ENCODE peak calls at places on chromosome 19, in nine cellular contexts. E is stomach, Y is left ventricle myocardium inferior, J is Calu3, U is endothelial cell, O is endothelial cell of umbilical vein, Z is spleen, L is lung, X is tibial artery. G is an unnamed sample.

GRCh38 chr19:16216744-16217670 is 19.3 kb downstream of the AP1M1 start:
- DNase-seq in E (no peak), Y (no peak), J (no peak), U (no peak), O (no peak), Z (peak; percentile 53), L (no peak), X (peak; percentile 51), G (no peak)

GRCh38 chr19:1567116-1567847 is 843 bp downstream of the MEX3D start:
- DNase-seq in E (peak; percentile 45), Y (peak; percentile 47), J (peak; percentile 47), U (peak; percentile 44), O (peak; percentile 33), Z (no peak), L (no peak), X (no peak), G (no peak)

GRCh38 chr19:18423258-18424020 is 4.2 kb downstream of the SSBP4 start:
- DNase-seq in E (no peak), Y (no peak), J (no peak), U (no peak), O (no peak), Z (no peak), L (no peak), X (no peak), G (no peak)

GRCh38 chr19:35882074-35882832 is 13.9 kb downstream of the APLP1 start:
- DNase-seq in E (no peak), Y (no peak), J (peak; percentile 61), U (peak; percentile 57), O (peak; percentile 77), Z (no peak), L (no peak), X (no peak), G (no peak)

GRCh38 chr19:16886305-16886880 is 2.4 kb upstream of the F2RL3 start:
- DNase-seq in E (no peak), Y (peak; percentile 73), J (no peak), U (no peak), O (peak; percentile 81), Z (peak; percentile 86), L (peak; percentile 73), X (no peak), G (peak; percentile 25)

GRCh38 chr19:45919678-45920077 is 5.1 kb upstream of the NANOS2 start:
- DNase-seq in E (no peak), Y (no peak), J (no peak), U (no peak), O (no peak), Z (no peak), L (no peak), X (no peak), G (no peak)

GRCh38 chr19:43735957-43736356 is 18.8 kb downstream of the SMG9 start:
- DNase-seq in E (no peak), Y (no peak), J (no peak), U (no peak), O (no peak), Z (no peak), L (no peak), X (no peak), G (no peak)

GRCh38 chr19:41997121-41997850 is 3.3 kb upstream of the ATP1A3 start:
- DNase-seq in E (peak; percentile 43), Y (peak; percentile 47), J (peak; percentile 77), U (peak; percentile 74), O (no peak), Z (no peak), L (no peak), X (no peak), G (no peak)

GRCh38 chr19:17497149-17497798 is 14.2 kb upstream of the PGLS start:
- DNase-seq in E (no peak), Y (no peak), J (no peak), U (no peak), O (no peak), Z (peak; percentile 75), L (no peak), X (no peak), G (no peak)

GRCh38 chr19:49758292-49758691 is 4.8 kb downstream of the TSKS start:
- DNase-seq in E (no peak), Y (no peak), J (no peak), U (no peak), O (no peak), Z (no peak), L (no peak), X (no peak), G (no peak)

GRCh38 chr19:30898353-30899103 is 450.7 kb downstream of the TSHZ3 start:
- DNase-seq in E (no peak), Y (no peak), J (no peak), U (no peak), O (no peak), Z (no peak), L (no peak), X (no peak), G (no peak)

GRCh38 chr19:35901055-35901644 is 810 bp upstream of the NFKBID start:
- DNase-seq in E (no peak), Y (no peak), J (no peak), U (no peak), O (no peak), Z (peak; percentile 81), L (no peak), X (no peak), G (no peak)

GRCh38 chr19:58350001-58350801 is 3.1 kb downstream of the A1BG start:
- DNase-seq in E (no peak), Y (no peak), J (peak; percentile 57), U (no peak), O (no peak), Z (no peak), L (no peak), X (no peak), G (no peak)

GRCh38 chr19:44598880-44599279 is 14.5 kb upstream of the IGSF23 start:
- DNase-seq in E (peak; percentile 90), Y (no peak), J (peak; percentile 54), U (no peak), O (no peak), Z (no peak), L (no peak), X (no peak), G (no peak)

GRCh38 chr19:6802336-6803035 is 30.0 kb downstream of the VAV1 start:
- DNase-seq in E (peak; percentile 39), Y (peak; percentile 30), J (no peak), U (no peak), O (peak; percentile 9), Z (peak; percentile 85), L (peak; percentile 53), X (peak; percentile 71), G (no peak)

GRCh38 chr19:13033819-13034611 is 38.7 kb downstream of the NFIX start:
- DNase-seq in E (peak; percentile 77), Y (peak; percentile 86), J (peak; percentile 75), U (peak; percentile 77), O (no peak), Z (no peak), L (peak; percentile 78), X (peak; percentile 90), G (no peak)

DNA sequence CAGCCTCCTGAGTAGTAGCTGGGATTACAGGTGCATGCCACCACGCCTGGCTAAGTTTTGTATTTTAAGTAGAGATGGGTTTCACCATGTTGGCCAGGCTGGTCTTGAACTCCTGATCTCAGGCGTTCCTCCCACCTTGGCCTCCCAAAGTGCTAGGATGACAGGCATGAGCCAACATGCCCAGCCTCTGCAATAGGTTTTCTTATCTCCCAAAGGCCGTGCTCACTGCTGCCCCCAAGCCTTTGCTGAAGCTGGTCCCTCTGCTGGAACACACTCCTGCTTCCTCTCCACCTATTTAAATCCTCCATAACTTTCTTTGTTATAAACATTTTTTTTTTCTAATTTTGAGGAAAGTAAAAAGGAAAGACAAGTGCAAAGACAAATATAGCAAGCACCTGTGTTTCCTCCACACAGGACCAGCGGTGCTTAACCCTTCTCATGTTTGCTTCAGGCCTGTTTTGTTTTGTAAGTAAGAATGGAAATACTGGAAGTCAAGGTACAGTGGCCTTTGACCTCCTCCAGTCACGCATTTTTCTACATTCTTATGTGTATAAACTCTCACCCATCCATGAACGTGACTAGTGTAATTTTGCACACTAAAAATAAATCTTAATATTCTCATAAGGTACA is 14.5 kb upstream of the TNFAIP8L1 start:
- DNase-seq in E (no peak), Y (no peak), J (no peak), U (no peak), O (peak; percentile 42), Z (no peak), L (no peak), X (no peak), G (no peak)
- TF ChIP-seq CTCF in E (no peak), Y (peak; percentile 25), J (no peak), U (no peak), O (peak; percentile 49), Z (no peak), L (no peak), X (no peak), G (no peak)

DNA sequence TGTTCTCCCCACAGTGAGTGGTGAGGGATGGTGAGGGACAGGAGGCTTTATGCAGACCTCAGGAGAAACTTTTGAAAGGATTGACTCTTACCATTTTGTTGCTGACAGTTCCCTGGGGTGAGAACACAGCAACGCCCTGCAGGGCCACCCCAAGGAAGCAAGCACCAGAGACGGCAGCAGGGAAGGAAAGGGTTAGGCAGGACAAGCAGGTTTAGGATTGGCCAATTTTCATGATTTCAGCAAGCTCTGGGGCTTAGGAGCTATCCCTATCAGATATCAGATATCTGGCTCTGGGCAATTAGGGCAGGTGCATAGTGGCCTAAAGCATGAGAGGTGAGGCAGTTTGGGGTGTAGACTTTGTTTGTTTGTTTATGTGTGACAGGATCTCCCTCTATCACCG is 87.0 kb upstream of the LSM14A start:
- DNase-seq in E (no peak), Y (no peak), J (no peak), U (no peak), O (no peak), Z (no peak), L (no peak), X (no peak), G (no peak)
- TF ChIP-seq CTCF in E (no peak), Y (no peak), J (no peak), U (no peak), O (no peak), Z (no peak), L (no peak), X (no peak), G (no peak)

DNA sequence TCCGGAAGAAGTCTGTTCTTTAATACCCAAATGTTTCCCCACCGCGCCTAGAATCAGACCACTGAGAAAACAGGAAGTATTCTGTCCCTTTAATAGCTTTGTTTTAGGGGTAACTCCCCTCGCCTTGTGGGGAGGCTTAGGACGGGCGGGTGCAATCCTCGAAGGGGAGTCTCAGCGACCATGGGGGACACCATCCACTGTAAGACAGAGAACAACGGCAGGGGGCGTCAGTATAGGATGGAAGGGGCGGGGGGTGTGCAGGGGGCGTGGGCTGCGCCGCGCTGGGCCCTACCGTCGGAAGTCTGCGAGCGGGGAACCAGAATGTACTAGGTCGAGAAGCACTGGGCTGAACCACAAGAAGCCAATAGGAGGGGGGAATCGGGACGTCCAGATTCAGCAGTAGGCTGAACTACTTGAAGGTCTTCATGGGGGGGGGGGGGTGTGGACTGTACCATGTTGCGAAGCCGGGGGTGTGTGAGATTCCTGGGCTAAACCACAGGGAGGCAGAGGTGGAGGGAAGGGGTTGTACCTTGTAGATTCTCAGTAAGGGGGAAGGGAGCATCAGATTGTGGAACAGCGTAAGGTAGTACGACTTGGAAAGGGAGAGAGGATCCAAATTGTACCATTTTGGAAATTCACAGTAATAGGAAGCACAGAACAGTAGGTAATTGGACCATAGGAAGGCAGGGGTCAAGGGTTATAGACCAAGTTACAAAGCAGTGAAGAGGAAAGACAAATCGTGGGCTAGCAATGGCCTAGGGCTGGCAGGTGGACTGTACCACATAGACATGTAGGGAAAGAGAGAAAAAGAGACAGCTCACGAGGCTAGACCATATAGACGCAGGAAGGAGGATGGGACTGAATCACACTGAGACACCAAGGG is 1.0 kb upstream of the DBP start:
- DNase-seq in E (peak; percentile 83), Y (peak; percentile 77), J (peak; percentile 64), U (peak; percentile 76), O (peak; percentile 89), Z (peak; percentile 93), L (peak; percentile 85), X (peak; percentile 93), G (no peak)
- TF ChIP-seq CTCF in E (no peak), Y (no peak), J (no peak), U (no peak), O (peak; percentile 20), Z (no peak), L (no peak), X (no peak), G (no peak)

GRCh38 chr19:29277107-29277506 is 64.2 kb upstream of the UQCRFS1 start:
- DNase-seq in E (no peak), Y (no peak), J (peak; percentile 15), U (no peak), O (no peak), Z (peak; percentile 80), L (no peak), X (no peak), G (no peak)
- TF ChIP-seq CTCF in E (no peak), Y (no peak), J (no peak), U (no peak), O (no peak), Z (no peak), L (no peak), X (no peak), G (no peak)

G was measured in omental fat pad.